ENCODE peak calls at places on chromosomes 6 and 20, in ten cellular contexts. One of them, this sample, is unnamed.

GRCh38 chr6:161684721-161685120 is 410.9 kb upstream of the AGPAT4 start:
- DNase-seq in HCT116: no peak
- DNase-seq in esophagus squamous epithelium: no peak
- DNase-seq in OCI-LY7: no peak
- DNase-seq in neuronal stem cell: no peak
- DNase-seq in cardiac muscle cell: no peak
- DNase-seq in upper lobe of right lung: no peak
- DNase-seq in aorta: no peak
- DNase-seq in mucosa of descending colon: no peak
- DNase-seq in body of pancreas: no peak
- DNase-seq in this sample: no peak

GRCh38 chr6:159853735-159854134 is 37.1 kb upstream of the MAS1 start:
- DNase-seq in neuronal stem cell: no peak
- DNase-seq in upper lobe of right lung: no peak
- DNase-seq in cardiac muscle cell: no peak
- DNase-seq in aorta: no peak
- DNase-seq in OCI-LY7: no peak
- DNase-seq in esophagus squamous epithelium: no peak
- DNase-seq in body of pancreas: no peak
- DNase-seq in HCT116: no peak
- DNase-seq in mucosa of descending colon: no peak
- DNase-seq in this sample: no peak

GRCh38 chr6:144824018-144824417 is 538.9 kb downstream of the UTRN start:
- DNase-seq in upper lobe of right lung: no peak
- DNase-seq in mucosa of descending colon: no peak
- DNase-seq in aorta: no peak
- DNase-seq in esophagus squamous epithelium: no peak
- DNase-seq in cardiac muscle cell: no peak
- DNase-seq in neuronal stem cell: peak; percentile 24
- DNase-seq in body of pancreas: no peak
- DNase-seq in OCI-LY7: no peak
- DNase-seq in HCT116: no peak
- DNase-seq in this sample: no peak

GRCh38 chr6:148509152-148509571 is 166.5 kb downstream of the SASH1 start:
- DNase-seq in mucosa of descending colon: no peak
- DNase-seq in aorta: no peak
- DNase-seq in neuronal stem cell: no peak
- DNase-seq in upper lobe of right lung: no peak
- DNase-seq in cardiac muscle cell: peak; percentile 65
- DNase-seq in HCT116: no peak
- DNase-seq in body of pancreas: no peak
- DNase-seq in esophagus squamous epithelium: no peak
- DNase-seq in OCI-LY7: no peak
- DNase-seq in this sample: no peak

GRCh38 chr6:125858427-125859320 is 67.9 kb downstream of the NCOA7 start:
- DNase-seq in cardiac muscle cell: peak; percentile 76
- DNase-seq in upper lobe of right lung: no peak
- DNase-seq in OCI-LY7: no peak
- DNase-seq in esophagus squamous epithelium: no peak
- DNase-seq in aorta: peak; percentile 74
- DNase-seq in body of pancreas: peak; percentile 56
- DNase-seq in HCT116: peak; percentile 42
- DNase-seq in mucosa of descending colon: no peak
- DNase-seq in neuronal stem cell: peak; percentile 62
- DNase-seq in this sample: no peak

GRCh38 chr6:99216959-99217358 is 132.5 kb downstream of the FAXC start:
- DNase-seq in HCT116: no peak
- DNase-seq in mucosa of descending colon: no peak
- DNase-seq in esophagus squamous epithelium: no peak
- DNase-seq in upper lobe of right lung: no peak
- DNase-seq in body of pancreas: no peak
- DNase-seq in OCI-LY7: no peak
- DNase-seq in cardiac muscle cell: no peak
- DNase-seq in aorta: no peak
- DNase-seq in neuronal stem cell: no peak
- DNase-seq in this sample: no peak

GRCh38 chr20:24798930-24799705 is 150.0 kb upstream of the CST7 start:
- DNase-seq in upper lobe of right lung: no peak
- DNase-seq in aorta: peak; percentile 61
- DNase-seq in esophagus squamous epithelium: no peak
- DNase-seq in mucosa of descending colon: no peak
- DNase-seq in cardiac muscle cell: no peak
- DNase-seq in body of pancreas: no peak
- DNase-seq in OCI-LY7: no peak
- DNase-seq in HCT116: no peak
- DNase-seq in neuronal stem cell: no peak
- DNase-seq in this sample: no peak

GRCh38 chr20:25292176-25292891 is 44.4 kb downstream of the PYGB start:
- DNase-seq in HCT116: no peak
- DNase-seq in aorta: no peak
- DNase-seq in OCI-LY7: no peak
- DNase-seq in mucosa of descending colon: peak; percentile 38
- DNase-seq in body of pancreas: no peak
- DNase-seq in neuronal stem cell: no peak
- DNase-seq in esophagus squamous epithelium: no peak
- DNase-seq in cardiac muscle cell: no peak
- DNase-seq in upper lobe of right lung: no peak
- DNase-seq in this sample: no peak

GRCh38 chr6:170101281-170102035 is 189.4 kb downstream of the DLL1 start:
- DNase-seq in aorta: peak; percentile 66
- DNase-seq in HCT116: no peak
- DNase-seq in OCI-LY7: no peak
- DNase-seq in mucosa of descending colon: no peak
- DNase-seq in neuronal stem cell: no peak
- DNase-seq in cardiac muscle cell: no peak
- DNase-seq in esophagus squamous epithelium: no peak
- DNase-seq in body of pancreas: peak; percentile 6
- DNase-seq in upper lobe of right lung: no peak
- DNase-seq in this sample: no peak

GRCh38 chr20:50314936-50315335 is 124.3 kb downstream of the CEBPB start:
- DNase-seq in cardiac muscle cell: no peak
- DNase-seq in body of pancreas: no peak
- DNase-seq in upper lobe of right lung: no peak
- DNase-seq in HCT116: no peak
- DNase-seq in neuronal stem cell: no peak
- DNase-seq in esophagus squamous epithelium: no peak
- DNase-seq in OCI-LY7: no peak
- DNase-seq in aorta: peak; percentile 2
- DNase-seq in mucosa of descending colon: no peak
- DNase-seq in this sample: no peak

GRCh38 chr6:25637946-25638345 is 14.1 kb upstream of the SCGN start:
- DNase-seq in esophagus squamous epithelium: no peak
- DNase-seq in upper lobe of right lung: no peak
- DNase-seq in mucosa of descending colon: no peak
- DNase-seq in aorta: no peak
- DNase-seq in HCT116: no peak
- DNase-seq in neuronal stem cell: no peak
- DNase-seq in cardiac muscle cell: no peak
- DNase-seq in OCI-LY7: peak; percentile 5
- DNase-seq in body of pancreas: peak; percentile 45
- DNase-seq in this sample: no peak

GRCh38 chr20:1402149-1402548 is 9.3 kb upstream of the FKBP1A start:
- DNase-seq in OCI-LY7: no peak
- DNase-seq in HCT116: no peak
- DNase-seq in aorta: no peak
- DNase-seq in cardiac muscle cell: peak; percentile 67
- DNase-seq in body of pancreas: no peak
- DNase-seq in neuronal stem cell: no peak
- DNase-seq in mucosa of descending colon: no peak
- DNase-seq in upper lobe of right lung: no peak
- DNase-seq in esophagus squamous epithelium: no peak
- DNase-seq in this sample: no peak

GRCh38 chr6:144347933-144348332 is 62.8 kb downstream of the UTRN start:
- DNase-seq in esophagus squamous epithelium: no peak
- DNase-seq in upper lobe of right lung: no peak
- DNase-seq in neuronal stem cell: no peak
- DNase-seq in body of pancreas: no peak
- DNase-seq in aorta: no peak
- DNase-seq in cardiac muscle cell: no peak
- DNase-seq in OCI-LY7: no peak
- DNase-seq in mucosa of descending colon: no peak
- DNase-seq in HCT116: no peak
- DNase-seq in this sample: no peak

GRCh38 chr20:51749674-51750036 is 18.5 kb downstream of the ATP9A start:
- DNase-seq in esophagus squamous epithelium: no peak
- DNase-seq in body of pancreas: no peak
- DNase-seq in HCT116: no peak
- DNase-seq in cardiac muscle cell: peak; percentile 38
- DNase-seq in neuronal stem cell: no peak
- DNase-seq in OCI-LY7: no peak
- DNase-seq in upper lobe of right lung: no peak
- DNase-seq in mucosa of descending colon: no peak
- DNase-seq in aorta: no peak
- DNase-seq in this sample: no peak

GRCh38 chr6:33856655-33857054 is 52.9 kb upstream of the MLN start:
- DNase-seq in HCT116: no peak
- DNase-seq in esophagus squamous epithelium: no peak
- DNase-seq in cardiac muscle cell: no peak
- DNase-seq in body of pancreas: no peak
- DNase-seq in aorta: no peak
- DNase-seq in upper lobe of right lung: no peak
- DNase-seq in OCI-LY7: no peak
- DNase-seq in mucosa of descending colon: peak; percentile 66
- DNase-seq in neuronal stem cell: no peak
- DNase-seq in this sample: no peak
- H3K4me3 ChIP-seq in HCT116: no peak overlapping the region
- H3K4me3 ChIP-seq in esophagus squamous epithelium: no peak overlapping the region
- H3K4me3 ChIP-seq in cardiac muscle cell: no peak overlapping the region
- H3K4me3 ChIP-seq in body of pancreas: no peak overlapping the region
- H3K4me3 ChIP-seq in aorta: no peak overlapping the region
- H3K4me3 ChIP-seq in upper lobe of right lung: no peak overlapping the region
- H3K4me3 ChIP-seq in OCI-LY7: no peak overlapping the region
- H3K4me3 ChIP-seq in mucosa of descending colon: no peak overlapping the region
- H3K4me3 ChIP-seq in neuronal stem cell: no peak overlapping the region
- H3K4me3 ChIP-seq in this sample: no peak overlapping the region

GRCh38 chr6:43496370-43497128 is 13.6 kb downstream of the LRRC73 start:
- DNase-seq in mucosa of descending colon: no peak
- DNase-seq in esophagus squamous epithelium: no peak
- DNase-seq in aorta: peak; percentile 84
- DNase-seq in HCT116: no peak
- DNase-seq in body of pancreas: no peak
- DNase-seq in neuronal stem cell: no peak
- DNase-seq in upper lobe of right lung: no peak
- DNase-seq in cardiac muscle cell: peak; percentile 46
- DNase-seq in OCI-LY7: peak; percentile 51
- DNase-seq in this sample: no peak
- H3K4me1 ChIP-seq in mucosa of descending colon: peaks cover 7% of the 10 kb centered on the region
- H3K4me1 ChIP-seq in esophagus squamous epithelium: peaks cover 52% of the 10 kb centered on the region
- H3K4me1 ChIP-seq in aorta: no peaks in the 10 kb centered on the region
- H3K4me1 ChIP-seq in HCT116: peaks cover 49% of the 10 kb centered on the region
- H3K4me1 ChIP-seq in body of pancreas: peaks cover 12% of the 10 kb centered on the region
- H3K4me1 ChIP-seq in neuronal stem cell: peaks cover 7% of the 10 kb centered on the region
- H3K4me1 ChIP-seq in upper lobe of right lung: peaks cover 25% of the 10 kb centered on the region
- H3K4me1 ChIP-seq in cardiac muscle cell: peaks cover 13% of the 10 kb centered on the region
- H3K4me1 ChIP-seq in OCI-LY7: no peaks in the 10 kb centered on the region
- H3K4me1 ChIP-seq in this sample: no peaks in the 10 kb centered on the region

DNA sequence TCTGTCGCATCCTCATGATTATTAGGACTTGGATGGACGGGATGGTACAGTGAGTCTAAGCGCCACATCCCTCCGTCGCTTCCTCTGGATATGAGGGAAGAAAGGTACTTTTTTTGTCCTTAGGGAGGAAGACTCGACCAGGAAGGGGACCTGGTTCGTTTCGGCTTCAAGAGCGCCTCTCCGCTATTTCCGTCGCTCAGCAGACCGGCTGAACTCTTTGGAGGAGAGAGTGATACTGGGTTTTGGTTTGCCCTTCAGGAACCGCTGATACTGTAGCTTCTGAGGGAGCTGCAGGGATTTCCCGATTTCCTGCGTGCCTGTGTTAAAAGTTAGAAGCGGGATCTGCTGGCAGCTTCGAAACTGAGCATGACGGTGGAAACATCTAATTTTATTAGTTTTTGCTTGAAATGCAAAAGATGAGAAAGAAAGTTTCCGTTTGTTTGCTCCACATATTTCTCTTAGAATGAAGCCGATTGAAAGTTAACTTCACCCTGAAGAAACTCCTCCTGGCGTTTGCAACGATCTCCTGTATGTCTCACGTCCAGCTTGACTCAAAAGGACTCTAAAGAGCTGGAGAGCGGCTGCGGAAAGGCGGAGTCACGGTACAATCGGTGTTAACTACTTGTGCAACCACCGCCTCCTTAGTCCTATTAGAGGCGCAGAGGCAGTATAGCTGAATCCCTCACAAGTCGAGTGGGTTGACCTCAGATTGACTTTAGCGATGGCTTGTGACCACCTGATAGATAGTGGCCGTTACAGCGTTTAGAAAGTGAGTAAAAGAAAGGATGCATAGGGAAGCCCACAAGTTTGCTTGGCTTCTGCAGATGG is 129.4 kb downstream of the TRIM27 start:
- DNase-seq in body of pancreas: no peak
- DNase-seq in OCI-LY7: peak; percentile 19
- DNase-seq in esophagus squamous epithelium: no peak
- DNase-seq in cardiac muscle cell: peak; percentile 65
- DNase-seq in mucosa of descending colon: no peak
- DNase-seq in neuronal stem cell: no peak
- DNase-seq in upper lobe of right lung: no peak
- DNase-seq in HCT116: no peak
- DNase-seq in aorta: no peak
- DNase-seq in this sample: no peak
- H3K4me3 ChIP-seq in body of pancreas: no peak overlapping the region
- H3K4me3 ChIP-seq in OCI-LY7: peak overlapping the region; percentile 39
- H3K4me3 ChIP-seq in esophagus squamous epithelium: no peak overlapping the region
- H3K4me3 ChIP-seq in cardiac muscle cell: peak overlapping the region; percentile 30
- H3K4me3 ChIP-seq in mucosa of descending colon: no peak overlapping the region
- H3K4me3 ChIP-seq in neuronal stem cell: peak overlapping the region; percentile 19
- H3K4me3 ChIP-seq in upper lobe of right lung: no peak overlapping the region
- H3K4me3 ChIP-seq in HCT116: no peak overlapping the region
- H3K4me3 ChIP-seq in aorta: no peak overlapping the region
- H3K4me3 ChIP-seq in this sample: no peak overlapping the region

GRCh38 chr6:45981046-45981445 is 34.6 kb downstream of the CLIC5 start:
- DNase-seq in mucosa of descending colon: no peak
- DNase-seq in aorta: no peak
- DNase-seq in cardiac muscle cell: no peak
- DNase-seq in upper lobe of right lung: no peak
- DNase-seq in HCT116: no peak
- DNase-seq in neuronal stem cell: no peak
- DNase-seq in OCI-LY7: no peak
- DNase-seq in body of pancreas: no peak
- DNase-seq in esophagus squamous epithelium: no peak
- DNase-seq in this sample: no peak

GRCh38 chr6:45985026-45985425 is 30.6 kb downstream of the CLIC5 start:
- DNase-seq in upper lobe of right lung: no peak
- DNase-seq in OCI-LY7: no peak
- DNase-seq in body of pancreas: no peak
- DNase-seq in HCT116: no peak
- DNase-seq in mucosa of descending colon: no peak
- DNase-seq in aorta: no peak
- DNase-seq in neuronal stem cell: no peak
- DNase-seq in cardiac muscle cell: no peak
- DNase-seq in esophagus squamous epithelium: no peak
- DNase-seq in this sample: no peak

GRCh38 chr6:45984347-45984746 is 31.3 kb downstream of the CLIC5 start:
- DNase-seq in HCT116: no peak
- DNase-seq in upper lobe of right lung: no peak
- DNase-seq in mucosa of descending colon: no peak
- DNase-seq in aorta: no peak
- DNase-seq in esophagus squamous epithelium: no peak
- DNase-seq in body of pancreas: no peak
- DNase-seq in cardiac muscle cell: no peak
- DNase-seq in OCI-LY7: no peak
- DNase-seq in neuronal stem cell: no peak
- DNase-seq in this sample: no peak

GRCh38 chr6:45982280-45983036 is 33.2 kb downstream of the CLIC5 start:
- DNase-seq in upper lobe of right lung: no peak
- DNase-seq in cardiac muscle cell: no peak
- DNase-seq in aorta: no peak
- DNase-seq in body of pancreas: no peak
- DNase-seq in OCI-LY7: no peak
- DNase-seq in esophagus squamous epithelium: no peak
- DNase-seq in HCT116: no peak
- DNase-seq in neuronal stem cell: no peak
- DNase-seq in mucosa of descending colon: no peak
- DNase-seq in this sample: no peak

GRCh38 chr6:45983041-45983440 is 32.6 kb downstream of the CLIC5 start:
- DNase-seq in OCI-LY7: no peak
- DNase-seq in neuronal stem cell: no peak
- DNase-seq in mucosa of descending colon: no peak
- DNase-seq in upper lobe of right lung: no peak
- DNase-seq in cardiac muscle cell: no peak
- DNase-seq in body of pancreas: no peak
- DNase-seq in aorta: no peak
- DNase-seq in esophagus squamous epithelium: no peak
- DNase-seq in HCT116: no peak
- DNase-seq in this sample: no peak
- H3K4me1 ChIP-seq in OCI-LY7: no peaks in the 10 kb centered on the region
- H3K4me1 ChIP-seq in neuronal stem cell: no peaks in the 10 kb centered on the region
- H3K4me1 ChIP-seq in mucosa of descending colon: peaks cover 33% of the 10 kb centered on the region
- H3K4me1 ChIP-seq in upper lobe of right lung: no peaks in the 10 kb centered on the region
- H3K4me1 ChIP-seq in cardiac muscle cell: peaks cover 17% of the 10 kb centered on the region
- H3K4me1 ChIP-seq in body of pancreas: no peaks in the 10 kb centered on the region
- H3K4me1 ChIP-seq in aorta: no peaks in the 10 kb centered on the region
- H3K4me1 ChIP-seq in esophagus squamous epithelium: no peaks in the 10 kb centered on the region
- H3K4me1 ChIP-seq in HCT116: peaks cover 15% of the 10 kb centered on the region
- H3K4me1 ChIP-seq in this sample: no peaks in the 10 kb centered on the region

This sample was measured in HAP-1.